ENCODE peak calls at places on chromosomes 13 and 19, in six cellular contexts. Q, T, H, C, I and Z are unnamed samples.

GRCh38 chr13:23202383-23202782 is 21.6 kb downstream of the SGCG start:
- DNase-seq in C (no peak), I (no peak), H (no peak), Q (no peak), T (no peak), Z (no peak)

GRCh38 chr13:89695343-89696257 is 1651.9 kb upstream of the MIR17HG start:
- DNase-seq in H (peak), Q (peak), I (no peak), T (peak), C (peak), Z (peak)

GRCh38 chr19:814108-815078 is 7.4 kb downstream of the PLPPR3 start:
- DNase-seq in I (no peak), Q (no peak), T (no peak), C (no peak), H (no peak), Z (no peak)

GRCh38 chr19:11659612-11660011 is 62.3 kb downstream of the ZNF627 start:
- DNase-seq in C (peak), H (no peak), T (no peak), Q (no peak), I (no peak), Z (no peak)

GRCh38 chr19:32814046-32814445 is 55.5 kb downstream of the SLC7A9 start:
- DNase-seq in Q (no peak), I (no peak), C (no peak), T (no peak), H (peak), Z (no peak)

GRCh38 chr19:4172861-4173473 is 9.4 kb downstream of the SIRT6 start:
- DNase-seq in H (peak), C (peak), Q (no peak), T (no peak), I (peak), Z (no peak)

GRCh38 chr13:77521595-77522367 is 13.7 kb upstream of the SCEL start:
- DNase-seq in H (no peak), Q (no peak), T (no peak), I (peak), C (peak), Z (no peak)

GRCh38 chr19:21328885-21329605 is at the start of gene ZNF708:
- DNase-seq in I (peak), H (peak), T (peak), Q (peak), C (peak), Z (peak)

GRCh38 chr19:29535432-29535831 is 9.6 kb downstream of the VSTM2B start:
- DNase-seq in I (no peak), C (no peak), T (no peak), H (peak), Q (no peak), Z (no peak)

GRCh38 chr13:47545630-47546029 is 455.4 kb downstream of the SUCLA2 start:
- DNase-seq in T (no peak), I (no peak), H (peak), Q (no peak), C (no peak), Z (no peak)

GRCh38 chr13:43157796-43158195 is 134.4 kb downstream of the DNAJC15 start:
- DNase-seq in H (no peak), T (no peak), Q (no peak), I (no peak), C (no peak), Z (no peak)

GRCh38 chr13:26991508-26992181 is 180.0 kb downstream of the USP12 start:
- DNase-seq in C (no peak), Q (no peak), T (no peak), H (peak), I (no peak), Z (no peak)

GRCh38 chr19:11435833-11436313 is 438 bp downstream of the PRKCSH start:
- DNase-seq in C (peak), Q (no peak), T (no peak), H (no peak), I (no peak), Z (no peak)

GRCh38 chr13:97224544-97225324 is 2.6 kb downstream of the MBNL2 start:
- DNase-seq in T (no peak), C (peak), Q (peak), I (no peak), H (no peak), Z (peak)

GRCh38 chr13:73244486-73244885 is 185.7 kb downstream of the KLF5 start:
- DNase-seq in C (no peak), I (no peak), T (no peak), H (no peak), Q (no peak), Z (no peak)

GRCh38 chr19:29690842-29691241 is 24.2 kb downstream of the C19orf12 start:
- DNase-seq in C (peak), T (no peak), Q (no peak), H (no peak), I (no peak), Z (no peak)

GRCh38 chr19:54188224-54188871 is 1.0 kb downstream of the MBOAT7 start:
- DNase-seq in Q (no peak), C (peak), I (peak), T (peak), H (peak), Z (no peak)

GRCh38 chr13:48155850-48156249 is 60.9 kb upstream of the MED4 start:
- DNase-seq in Q (no peak), H (no peak), I (no peak), T (peak), C (peak), Z (no peak)

GRCh38 chr19:16076958-16077611 is 790 bp downstream of the TPM4 start:
- DNase-seq in Q (peak), H (peak), T (no peak), C (no peak), I (peak), Z (peak)

GRCh38 chr13:30371649-30372265 is 50.5 kb upstream of the UBE2L5 start:
- DNase-seq in Q (no peak), H (no peak), C (peak), I (no peak), T (peak), Z (no peak)

GRCh38 chr19:48695743-48696352 is at the start of gene FUT2:
- DNase-seq in T (no peak), H (no peak), Q (peak), I (no peak), C (no peak), Z (peak)

GRCh38 chr13:25901460-25902376 is 150.1 kb downstream of the SHISA2 start:
- DNase-seq in Q (peak), C (peak), H (no peak), T (no peak), I (no peak), Z (no peak)

GRCh38 chr13:101489635-101490034 is 37.2 kb downstream of the ITGBL1 start:
- DNase-seq in Q (no peak), H (no peak), I (no peak), C (peak), T (no peak), Z (no peak)

GRCh38 chr19:30815889-30816580 is 443.9 kb downstream of the ZNF536 start:
- DNase-seq in T (no peak), I (no peak), H (no peak), C (no peak), Q (no peak), Z (no peak)

GRCh38 chr19:16736709-16737108 is 17.1 kb downstream of the NWD1 start:
- DNase-seq in Q (peak), C (no peak), H (no peak), T (no peak), I (no peak), Z (no peak)

GRCh38 chr13:93776936-93777335 is 550.3 kb downstream of the GPC6 start:
- DNase-seq in C (peak), T (no peak), I (no peak), Q (no peak), H (no peak), Z (no peak)

GRCh38 chr19:6062274-6062673 is 48.0 kb downstream of the RFX2 start:
- DNase-seq in C (peak), T (peak), H (peak), Q (no peak), I (peak), Z (no peak)

GRCh38 chr13:67416047-67416925 is 186.2 kb upstream of the PCDH9 start:
- DNase-seq in I (peak), Q (peak), C (peak), H (peak), T (no peak), Z (no peak)

GRCh38 chr13:29453657-29454056 is 141.8 kb downstream of the SLC7A1 start:
- DNase-seq in C (no peak), H (no peak), Q (no peak), I (no peak), T (no peak), Z (no peak)

GRCh38 chr19:17079710-17080440 is 4.3 kb downstream of the MYO9B start:
- DNase-seq in Q (no peak), I (peak), C (peak), T (no peak), H (peak), Z (peak)

GRCh38 chr13:94966380-94966779 is 254.0 kb upstream of the SOX21 start:
- DNase-seq in I (no peak), Q (peak), T (no peak), H (no peak), C (no peak), Z (no peak)

GRCh38 chr13:98843482-98843877 is 91.0 kb upstream of the SLC15A1 start:
- DNase-seq in H (peak), T (no peak), Q (no peak), I (no peak), C (no peak), Z (peak)

GRCh38 chr19:32176591-32176990 is 168.8 kb upstream of the ZNF507 start:
- DNase-seq in Q (no peak), C (no peak), T (no peak), I (no peak), H (no peak), Z (no peak)

GRCh38 chr13:76903544-76904162 is 17.4 kb upstream of the KCTD12 start:
- DNase-seq in T (peak), Q (peak), I (peak), C (peak), H (peak), Z (peak)

GRCh38 chr13:112329376-112329775 is 46.8 kb upstream of the SPACA7 start:
- DNase-seq in C (no peak), H (no peak), Q (no peak), T (no peak), I (no peak), Z (no peak)

GRCh38 chr19:47723573-47723923 is 10.3 kb downstream of the EHD2 start:
- DNase-seq in T (peak), C (peak), I (peak), Q (no peak), H (peak), Z (no peak)

GRCh38 chr13:39269004-39269403 is 230.7 kb downstream of the NHLRC3 start:
- DNase-seq in C (no peak), Q (no peak), H (no peak), I (no peak), T (no peak), Z (no peak)